ENCODE peak calls at places on chromosome 7, in five cellular contexts. H is cardiac muscle cell, O is hepatocyte, F is SK-N-SH, T is endodermal cell. X is an unnamed sample. For H3K4me1, the result is how much of the 10 kb centered on the place peaks cover.

GRCh38 chr7:116496653-116497052 is 2.9 kb upstream of the CAV2 start:
- DNase-seq in F (no peak), O (no peak), T (no peak), H (no peak), X (no peak)

GRCh38 chr7:81616951-81617350 is 152.9 kb downstream of the HGF start:
- DNase-seq in H (no peak), T (no peak), O (no peak), F (no peak), X (no peak)

GRCh38 chr7:116224492-116225098 is 14.3 kb downstream of the TES start:
- DNase-seq in H (no peak), F (no peak), O (no peak), T (no peak), X (no peak)

GRCh38 chr7:65475734-65476319 is 102.2 kb downstream of the ZNF92 start:
- DNase-seq in F (no peak), H (no peak), T (no peak), O (no peak), X (no peak)

GRCh38 chr7:151945224-151945623 is 11.0 kb upstream of the GALNTL5 start:
- DNase-seq in O (no peak), T (no peak), F (no peak), H (no peak), X (no peak)

GRCh38 chr7:151873402-151873965 is 3.4 kb downstream of the PRKAG2 start:
- DNase-seq in T (no peak), F (no peak), O (no peak), H (no peak), X (no peak)

GRCh38 chr7:8037151-8037550 is 68.6 kb downstream of the GLCCI1 start:
- DNase-seq in T (no peak), F (no peak), H (no peak), O (no peak), X (no peak)

GRCh38 chr7:147509052-147509480 is 1081.5 kb upstream of the C7orf33 start:
- DNase-seq in H (no peak), O (no peak), F (no peak), T (no peak), X (no peak)

GRCh38 chr7:151185762-151186639 is 1.0 kb downstream of the ASB10 start:
- DNase-seq in F (no peak), O (no peak), H (no peak), T (no peak), X (no peak)

DNA sequence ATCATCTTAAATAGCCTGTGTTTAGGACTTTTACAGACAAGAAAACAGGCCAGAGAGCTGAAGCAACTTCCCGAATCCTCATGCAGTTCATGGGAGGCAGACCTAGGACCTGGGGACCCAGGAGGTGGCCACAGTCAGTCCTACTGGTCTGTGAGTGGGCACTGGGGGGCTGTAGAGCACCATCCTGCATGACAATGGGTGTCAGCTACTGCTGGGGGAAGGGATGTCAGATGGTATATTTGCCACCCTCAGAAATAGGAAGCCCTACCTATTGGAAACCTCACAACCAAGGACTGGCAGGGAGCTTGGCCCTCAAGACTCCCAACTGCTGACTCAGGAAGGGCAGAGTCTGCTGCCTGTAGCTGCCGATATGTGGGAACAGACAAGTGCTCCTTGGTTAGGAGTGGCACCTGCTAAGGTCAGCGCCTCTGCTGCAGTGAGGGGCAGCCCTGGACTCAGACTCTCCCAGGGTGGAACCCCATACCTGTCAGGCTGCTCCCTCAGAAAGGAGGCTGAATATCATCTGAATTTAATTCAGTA is 29.7 kb downstream of the OGDH start:
- DNase-seq in F (no peak), T (peak), O (peak), H (no peak), X (no peak)
- TF ChIP-seq CTCF in F (no peak), T (no peak), O (no peak), H (no peak), X (no peak)

GRCh38 chr7:121016976-121017375 is 28.5 kb downstream of the CPED1 start:
- DNase-seq in O (no peak), H (no peak), F (no peak), T (no peak), X (no peak)
- H3K4me1 ChIP-seq in O (under half), H (under half), F (under half), T (under half), X (under half)

GRCh38 chr7:73307436-73307835 is 1.2 kb downstream of the NSUN5 start:
- DNase-seq in O (no peak), T (no peak), H (no peak), F (no peak), X (no peak)
- H3K4me3 ChIP-seq in O (no peak), T (peak), H (no peak), F (peak), X (no peak)

GRCh38 chr7:2112261-2113203 is 120.2 kb downstream of the MAD1L1 start:
- DNase-seq in F (no peak), T (no peak), O (no peak), H (no peak), X (no peak)

GRCh38 chr7:2116086-2116810 is 116.5 kb downstream of the MAD1L1 start:
- DNase-seq in O (no peak), T (no peak), F (no peak), H (no peak), X (no peak)

GRCh38 chr7:2114926-2115738 is 117.6 kb downstream of the MAD1L1 start:
- DNase-seq in F (no peak), O (no peak), H (no peak), T (no peak), X (no peak)

GRCh38 chr7:2115739-2116065 is 117.0 kb downstream of the MAD1L1 start:
- DNase-seq in T (no peak), H (no peak), F (no peak), O (no peak), X (no peak)

GRCh38 chr7:2114052-2114451 is 118.7 kb downstream of the MAD1L1 start:
- DNase-seq in T (no peak), H (no peak), F (no peak), O (no peak), X (no peak)
- TF ChIP-seq CTCF in T (no peak), H (peak), F (peak), O (no peak), X (no peak)

GRCh38 chr7:155361947-155362346 is 64.3 kb downstream of the INSIG1 start:
- DNase-seq in O (no peak), T (no peak), H (no peak), F (no peak), X (peak)

GRCh38 chr7:155363146-155363539 is 65.5 kb downstream of the INSIG1 start:
- DNase-seq in O (no peak), F (no peak), H (no peak), T (no peak), X (no peak)

GRCh38 chr7:155360495-155361362 is 63.1 kb downstream of the INSIG1 start:
- DNase-seq in H (no peak), F (no peak), T (no peak), O (no peak), X (no peak)

GRCh38 chr7:155362380-155363145 is 64.9 kb downstream of the INSIG1 start:
- DNase-seq in H (no peak), T (no peak), O (no peak), F (no peak), X (peak)

GRCh38 chr7:155361363-155361680 is 63.6 kb downstream of the INSIG1 start:
- DNase-seq in F (no peak), T (no peak), O (no peak), H (no peak), X (peak)
- H3K4me1 ChIP-seq in F (under half), T (under half), O (under half), H (under half), X (under half)

DNA sequence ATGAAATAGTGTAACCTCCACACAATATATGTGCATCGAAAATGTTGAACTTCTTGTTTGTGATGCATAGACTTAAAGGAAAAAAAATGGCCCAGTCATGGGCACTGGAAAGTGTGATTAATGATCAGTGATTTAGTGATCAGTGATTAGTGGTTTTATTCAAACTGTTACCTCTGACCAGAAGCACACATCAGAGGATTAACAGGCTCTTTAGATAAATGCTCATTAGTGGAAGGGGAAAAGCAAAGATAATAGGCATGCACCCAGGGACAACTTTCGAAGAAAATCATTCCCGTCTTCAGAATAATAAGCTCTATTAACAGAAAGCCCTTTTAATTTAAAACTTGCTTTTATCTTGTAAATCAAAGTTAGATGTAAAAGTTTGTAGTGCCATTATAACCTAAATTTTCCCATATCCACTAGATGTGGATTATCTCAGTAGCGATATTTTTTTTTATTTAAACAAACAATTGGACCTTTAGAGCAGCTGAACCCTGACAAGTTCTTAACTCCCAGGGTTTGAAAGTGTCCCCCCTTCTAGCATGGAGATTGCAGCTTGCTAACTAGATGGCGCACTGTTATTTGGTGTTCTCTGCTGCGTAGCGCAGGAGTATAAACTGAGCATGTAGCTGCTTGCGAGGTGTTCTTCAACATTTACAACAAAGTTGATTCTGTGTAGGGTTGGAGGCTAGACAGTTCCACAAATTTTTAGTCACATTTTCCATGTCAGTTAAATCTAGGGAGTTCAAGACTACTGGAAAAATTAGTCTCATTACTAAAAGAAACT is at the start of gene CREB5:
- DNase-seq in F (no peak), O (peak), H (peak), T (peak), X (no peak)
- H3K4me3 ChIP-seq in F (no peak), O (no peak), H (no peak), T (no peak), X (no peak)

GRCh38 chr7:42226354-42226941 is 10.6 kb downstream of the GLI3 start:
- DNase-seq in T (no peak), H (no peak), O (no peak), F (no peak), X (no peak)

GRCh38 chr7:42222891-42223290 is 14.1 kb downstream of the GLI3 start:
- DNase-seq in O (no peak), F (no peak), T (peak), H (peak), X (no peak)

GRCh38 chr7:42222119-42222518 is 14.9 kb downstream of the GLI3 start:
- DNase-seq in T (peak), O (no peak), H (peak), F (no peak), X (no peak)

GRCh38 chr7:42227523-42227922 is 9.5 kb downstream of the GLI3 start:
- DNase-seq in T (peak), H (peak), F (no peak), O (no peak), X (no peak)

GRCh38 chr7:42224391-42225003 is 12.5 kb downstream of the GLI3 start:
- DNase-seq in T (peak), F (no peak), O (no peak), H (no peak), X (no peak)
- TF ChIP-seq CTCF in T (peak), F (no peak), O (no peak), H (no peak), X (no peak)

X was measured in BE2C.